ENCODE peak calls at places on chromosomes 6 and 20, in ten cellular contexts. A is T-helper 1 cell; F is brain microvascular endothelial cell; Q is neuronal stem cell; U is transverse colon; P is fibroblast of lung; L is dermis blood vessel endothelial cell; S is stimulated activated CD4-positive, alpha-beta T cell treated with anti-CD3 and anti-CD28 coated beads, Interleukin-1b, Interleukin-23, amount 100 ng/mL, for 48 hours; G is A549; J is neural crest cell. D is an unnamed sample.

GRCh38 chr6:25359191-25359861 is 80.2 kb downstream of the CARMIL1 start:
- DNase-seq in J (no peak), L (no peak), G (peak), U (no peak), Q (peak), F (peak), S (no peak), A (no peak), P (peak), D (no peak)

GRCh38 chr6:74597840-74598239 is 608.0 kb downstream of the COL12A1 start:
- DNase-seq in J (no peak), U (no peak), P (no peak), A (no peak), Q (no peak), S (no peak), F (no peak), G (no peak), L (no peak), D (no peak)

GRCh38 chr6:36852481-36853147 is 13.4 kb upstream of the CPNE5 start:
- DNase-seq in F (peak), P (peak), Q (no peak), A (no peak), G (no peak), L (peak), U (no peak), J (no peak), S (no peak), D (no peak)

GRCh38 chr6:25717856-25718740 is 36.4 kb upstream of the SLC17A4 start:
- DNase-seq in U (no peak), L (peak), P (peak), A (no peak), S (no peak), F (peak), G (peak), J (no peak), Q (no peak), D (no peak)

GRCh38 chr6:72748759-72749158 is 126.9 kb downstream of the KCNQ5 start:
- DNase-seq in P (peak), G (peak), Q (no peak), F (peak), L (no peak), J (no peak), U (no peak), S (peak), A (no peak), D (no peak)

GRCh38 chr6:116536216-116536621 is 9.3 kb downstream of the TRAPPC3L start:
- DNase-seq in L (peak), J (peak), Q (peak), U (no peak), A (peak), P (peak), G (peak), F (peak), S (no peak), D (no peak)

GRCh38 chr20:44153636-44154043 is 33.3 kb downstream of the JPH2 start:
- DNase-seq in A (peak), S (no peak), G (no peak), P (no peak), Q (no peak), F (no peak), U (no peak), J (no peak), L (no peak), D (no peak)

GRCh38 chr6:25054469-25054868 is 118.7 kb upstream of the RIPOR2 start:
- DNase-seq in G (no peak), A (no peak), P (peak), Q (no peak), J (no peak), U (no peak), F (peak), L (no peak), S (no peak), D (no peak)

GRCh38 chr6:18997375-18997826 is 610.3 kb downstream of the RNF144B start:
- DNase-seq in Q (peak), F (peak), G (peak), U (no peak), S (no peak), P (peak), J (no peak), L (peak), A (no peak), D (peak)

GRCh38 chr6:41286544-41287346 is at the start of gene TREM1:
- DNase-seq in G (peak), U (peak), A (no peak), J (no peak), L (no peak), F (peak), S (peak), P (peak), Q (no peak), D (no peak)

GRCh38 chr20:14235355-14235754 is 102.1 kb downstream of the FLRT3 start:
- DNase-seq in U (no peak), F (peak), A (no peak), P (peak), G (peak), L (no peak), Q (no peak), J (no peak), S (no peak), D (no peak)

GRCh38 chr6:11163932-11164331 is 52.4 kb upstream of the ERVFRD-1 start:
- DNase-seq in U (no peak), F (no peak), J (no peak), A (no peak), Q (no peak), L (no peak), P (no peak), S (no peak), G (no peak), D (no peak)

GRCh38 chr6:26017567-26017966 is 55.0 kb downstream of the TRIM38 start:
- DNase-seq in S (peak), P (peak), G (no peak), U (peak), A (peak), Q (peak), J (no peak), L (peak), F (peak), D (peak)

GRCh38 chr20:44643596-44644383 is 7.7 kb downstream of the ADA start:
- DNase-seq in A (peak), P (peak), S (no peak), F (peak), L (peak), G (peak), J (no peak), U (peak), Q (no peak), D (peak)

GRCh38 chr6:134347916-134348805 is 30.2 kb upstream of the SGK1 start:
- DNase-seq in G (no peak), L (peak), S (no peak), P (peak), A (no peak), U (no peak), J (no peak), Q (no peak), F (peak), D (no peak)

GRCh38 chr6:15244605-15245360 is 1.1 kb upstream of the JARID2 start:
- DNase-seq in L (peak), F (no peak), U (peak), A (peak), Q (no peak), S (peak), J (peak), G (peak), P (peak), D (peak)

D was measured in WTC11.